ENCODE peak calls at places on chromosomes 7 and 10, in five cellular contexts. C, I, X, L and W are unnamed samples.
A peak's percentile ranks its signal among the peaks of the same experiment; 100 is the strongest.

GRCh38 chr7:26423436-26423835 is 131.8 kb downstream of the SNX10 start:
- DNase-seq in X (no peak), I (no peak), L (no peak), C (no peak), W (no peak)

GRCh38 chr7:48307041-48307714 is 135.9 kb downstream of the ABCA13 start:
- DNase-seq in X (no peak), C (no peak), I (no peak), L (no peak), W (no peak)

GRCh38 chr7:19747740-19748339 is 25.6 kb downstream of the TMEM196 start:
- DNase-seq in C (peak; percentile 65), I (peak; percentile 51), X (peak; percentile 39), L (no peak), W (peak; percentile 34)

GRCh38 chr7:89914673-89915072 is 239.6 kb upstream of the STEAP1 start:
- DNase-seq in L (peak; percentile 39), I (no peak), C (no peak), X (no peak), W (no peak)

GRCh38 chr10:72981882-72982529 is 27.4 kb upstream of the PLA2G12B start:
- DNase-seq in X (no peak), C (no peak), L (no peak), I (peak; percentile 21), W (no peak)

GRCh38 chr7:73707045-73707631 is 12.3 kb downstream of the STX1A start:
- DNase-seq in L (peak; percentile 49), X (no peak), C (peak; percentile 86), I (no peak), W (no peak)

GRCh38 chr10:92290076-92290836 is 622 bp downstream of the CPEB3 start:
- DNase-seq in X (peak; percentile 51), C (peak; percentile 70), L (no peak), I (peak; percentile 58), W (peak; percentile 16)

GRCh38 chr7:146129296-146129695 is 12.7 kb downstream of the CNTNAP2 start:
- DNase-seq in I (no peak), C (no peak), X (no peak), L (no peak), W (no peak)